ENCODE peak calls at places on chromosomes 13 and 19, in seven cellular contexts. S is neuronal stem cell, Y is H9, V is IMR-90, G is mesenchymal stem cell, X is trophoblast cell, P is H1. A is an unnamed sample.

GRCh38 chr13:35927554-35927953 is 203.6 kb downstream of the DCLK1 start:
- DNase-seq in S (no peak), Y (no peak), V (peak), G (peak), X (peak), P (no peak), A (peak)

GRCh38 chr13:112766336-112766735 is 76.5 kb downstream of the ATP11A start:
- DNase-seq in S (no peak), Y (no peak), V (no peak), G (no peak), X (no peak), P (no peak), A (no peak)

GRCh38 chr13:40102854-40103253 is 447.4 kb downstream of the COG6 start:
- DNase-seq in S (no peak), Y (no peak), V (peak), G (peak), X (no peak), P (no peak), A (no peak)

GRCh38 chr13:33164331-33164730 is 121.2 kb downstream of the STARD13 start:
- DNase-seq in S (no peak), Y (no peak), V (no peak), G (peak), X (no peak), P (no peak), A (no peak)

GRCh38 chr13:101123028-101123427 is 293.3 kb downstream of the NALCN start:
- DNase-seq in S (no peak), Y (no peak), V (no peak), G (no peak), X (no peak), P (no peak), A (no peak)

GRCh38 chr13:74000906-74001305 is 133.3 kb downstream of the KLF12 start:
- DNase-seq in S (no peak), Y (no peak), V (no peak), G (no peak), X (no peak), P (no peak), A (no peak)

GRCh38 chr19:48290341-48290922 is 20.6 kb downstream of the ZNF114 start:
- DNase-seq in S (peak), Y (peak), V (peak), G (peak), X (peak), P (peak), A (peak)

GRCh38 chr13:62040078-62040477 is 624.4 kb upstream of the PCDH20 start:
- DNase-seq in S (no peak), Y (no peak), V (no peak), G (no peak), X (no peak), P (no peak), A (no peak)

GRCh38 chr13:31046711-31047279 is 114.3 kb downstream of the TEX26 start:
- DNase-seq in S (no peak), Y (no peak), V (peak), G (peak), X (no peak), P (no peak), A (peak)

GRCh38 chr13:74288361-74288911 is 154.2 kb upstream of the KLF12 start:
- DNase-seq in S (peak), Y (peak), V (no peak), G (no peak), X (no peak), P (peak), A (peak)

GRCh38 chr13:106609116-106609515 is 41.2 kb upstream of the ARGLU1 start:
- DNase-seq in S (no peak), Y (no peak), V (no peak), G (no peak), X (no peak), P (no peak), A (no peak)

GRCh38 chr13:59837101-59837500 is 326.6 kb downstream of the DIAPH3 start:
- DNase-seq in S (no peak), Y (no peak), V (no peak), G (no peak), X (no peak), P (no peak), A (no peak)

GRCh38 chr13:31090921-31091624 is 70.6 kb downstream of the HSPH1 start:
- DNase-seq in S (no peak), Y (no peak), V (peak), G (no peak), X (no peak), P (no peak), A (no peak)

GRCh38 chr13:41398494-41399190 is 58.7 kb upstream of the RGCC start:
- DNase-seq in S (no peak), Y (no peak), V (no peak), G (no peak), X (no peak), P (no peak), A (no peak)

GRCh38 chr13:98348476-98348875 is 171.4 kb upstream of the RNF113B start:
- DNase-seq in S (no peak), Y (no peak), V (no peak), G (no peak), X (no peak), P (no peak), A (no peak)

GRCh38 chr19:1882089-1882785 is 3.1 kb downstream of the ABHD17A start:
- DNase-seq in S (no peak), Y (peak), V (no peak), G (no peak), X (no peak), P (no peak), A (no peak)

GRCh38 chr19:44111910-44112463 is 1.2 kb upstream of the ZNF225 start:
- DNase-seq in S (peak), Y (peak), V (peak), G (peak), X (no peak), P (peak), A (peak)

GRCh38 chr19:16945762-16946465 is 57.1 kb downstream of the F2RL3 start:
- DNase-seq in S (no peak), Y (no peak), V (no peak), G (no peak), X (no peak), P (no peak), A (no peak)

GRCh38 chr13:110874508-110874960 is 40.3 kb downstream of the ANKRD10 start:
- DNase-seq in S (peak), Y (peak), V (peak), G (peak), X (peak), P (peak), A (peak)

GRCh38 chr19:4889034-4889825 is 13.5 kb downstream of the ARRDC5 start:
- DNase-seq in S (no peak), Y (no peak), V (peak), G (no peak), X (no peak), P (no peak), A (no peak)

GRCh38 chr13:100347941-100348340 is 240.6 kb downstream of the GGACT start:
- DNase-seq in S (no peak), Y (no peak), V (no peak), G (no peak), X (no peak), P (no peak), A (no peak)

GRCh38 chr13:24251525-24251924 is 57.9 kb upstream of the C1QTNF9 start:
- DNase-seq in S (no peak), Y (no peak), V (no peak), G (no peak), X (no peak), P (no peak), A (no peak)

GRCh38 chr19:51637362-51637978 is 7.3 kb upstream of the SIGLEC5 start:
- DNase-seq in S (no peak), Y (no peak), V (no peak), G (peak), X (no peak), P (no peak), A (peak)

GRCh38 chr19:43624933-43625332 is 5.5 kb upstream of the ZNF428 start:
- DNase-seq in S (no peak), Y (peak), V (peak), G (peak), X (peak), P (peak), A (peak)

GRCh38 chr19:17625980-17626379 is 62.2 kb downstream of the UNC13A start:
- DNase-seq in S (no peak), Y (no peak), V (no peak), G (no peak), X (no peak), P (no peak), A (no peak)

GRCh38 chr19:48123907-48124675 is 13.5 kb upstream of the PLA2G4C start:
- DNase-seq in S (peak), Y (no peak), V (peak), G (no peak), X (no peak), P (no peak), A (no peak)

GRCh38 chr19:17184381-17184841 is 30.7 kb upstream of the USE1 start:
- DNase-seq in S (no peak), Y (no peak), V (peak), G (peak), X (no peak), P (no peak), A (no peak)

GRCh38 chr13:35672611-35673010 is 196.1 kb upstream of the MAB21L1 start:
- DNase-seq in S (no peak), Y (no peak), V (peak), G (no peak), X (no peak), P (no peak), A (no peak)

GRCh38 chr19:35040826-35041547 is 534 bp upstream of the HPN start:
- DNase-seq in S (no peak), Y (peak), V (no peak), G (peak), X (no peak), P (peak), A (peak)

GRCh38 chr13:100306444-100306999 is 217.6 kb downstream of the PCCA start:
- DNase-seq in S (no peak), Y (no peak), V (no peak), G (no peak), X (no peak), P (no peak), A (no peak)

GRCh38 chr19:2977001-2977685 is at the start of gene TLE6:
- DNase-seq in S (peak), Y (peak), V (peak), G (peak), X (peak), P (peak), A (peak)

GRCh38 chr19:2981898-2982297 is 4.5 kb downstream of the TLE6 start:
- DNase-seq in S (no peak), Y (no peak), V (no peak), G (no peak), X (no peak), P (no peak), A (no peak)

GRCh38 chr19:2977686-2978466 is 512 bp downstream of the TLE6 start:
- DNase-seq in S (no peak), Y (no peak), V (no peak), G (peak), X (no peak), P (no peak), A (no peak)

GRCh38 chr19:2976609-2977000 is 759 bp upstream of the TLE6 start:
- DNase-seq in S (no peak), Y (peak), V (no peak), G (peak), X (peak), P (no peak), A (peak)

GRCh38 chr19:2978467-2978767 is 1.1 kb downstream of the TLE6 start:
- DNase-seq in S (no peak), Y (no peak), V (no peak), G (no peak), X (no peak), P (no peak), A (no peak)
- H3K23ac ChIP-seq in S (no peak), Y (no peak), V (no peak), G (no peak), X (no peak), P (no peak), A (no peak)

DNA sequence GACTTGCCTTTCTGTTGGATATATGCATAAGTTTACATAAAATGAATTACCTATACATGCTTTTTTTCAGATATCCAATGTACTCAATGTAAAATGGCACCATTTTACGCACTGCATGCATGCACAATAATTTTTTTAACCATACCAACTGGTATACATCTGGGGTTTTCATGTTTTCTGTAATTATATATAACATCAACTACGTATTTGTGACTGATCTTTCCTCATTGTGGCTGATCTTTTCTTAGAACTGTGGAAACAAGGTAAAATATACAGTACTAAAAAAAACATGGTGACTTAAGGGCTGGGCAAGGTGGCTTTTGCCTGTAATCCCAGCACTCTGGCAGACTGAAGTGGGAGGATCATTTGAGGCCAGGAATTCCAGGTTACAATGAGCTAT is 18.5 kb downstream of the PSPC1 start:
- DNase-seq in S (no peak), Y (no peak), V (no peak), G (no peak), X (no peak), P (no peak), A (no peak)
- H3K23ac ChIP-seq in S (no peak), Y (no peak), V (no peak), G (no peak), X (no peak), P (no peak), A (no peak)

GRCh38 chr19:45253396-45254027 is 2.4 kb downstream of the MARK4 start:
- DNase-seq in S (no peak), Y (no peak), V (peak), G (no peak), X (no peak), P (no peak), A (peak)
- H3K23ac ChIP-seq in S (peak), Y (no peak), V (no peak), G (no peak), X (no peak), P (no peak), A (no peak)

GRCh38 chr13:91232716-91233115 is 114.8 kb upstream of the MIR17HG start:
- DNase-seq in S (no peak), Y (no peak), V (no peak), G (no peak), X (no peak), P (no peak), A (peak)
- H3K23ac ChIP-seq in S (no peak), Y (no peak), V (no peak), G (no peak), X (no peak), P (no peak), A (no peak)

GRCh38 chr19:7533281-7533819 is 2.2 kb upstream of the PNPLA6 start:
- DNase-seq in S (no peak), Y (peak), V (peak), G (peak), X (peak), P (peak), A (peak)
- H3K23ac ChIP-seq in S (no peak), Y (no peak), V (peak), G (no peak), X (no peak), P (no peak), A (peak)

DNA sequence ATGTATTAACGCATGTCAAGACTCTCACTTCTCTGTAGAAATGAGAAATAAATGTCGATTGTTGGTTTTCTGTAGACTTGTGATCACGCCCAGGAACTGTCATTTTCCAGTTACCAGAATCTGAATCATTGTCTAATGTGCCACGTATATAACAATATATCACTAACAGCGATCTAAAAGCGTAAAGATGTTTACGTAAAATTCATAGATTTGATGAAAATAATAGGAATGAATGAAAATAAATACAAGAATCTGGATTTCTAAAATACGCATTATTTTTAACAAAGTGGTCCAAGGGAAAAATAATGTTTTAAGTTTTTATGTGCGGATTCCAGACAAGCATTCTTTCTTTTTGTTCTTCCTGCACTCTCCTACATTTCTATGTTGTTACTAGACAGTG is 13.9 kb downstream of the CDX2 start:
- DNase-seq in S (no peak), Y (no peak), V (no peak), G (no peak), X (no peak), P (no peak), A (no peak)
- H3K23ac ChIP-seq in S (no peak), Y (no peak), V (no peak), G (no peak), X (no peak), P (no peak), A (no peak)

GRCh38 chr13:75935805-75936204 is 299.7 kb downstream of the LMO7 start:
- DNase-seq in S (no peak), Y (peak), V (no peak), G (no peak), X (no peak), P (no peak), A (peak)

GRCh38 chr13:75931116-75931515 is 295.0 kb downstream of the LMO7 start:
- DNase-seq in S (no peak), Y (no peak), V (peak), G (peak), X (no peak), P (no peak), A (no peak)

GRCh38 chr13:75936791-75937190 is 300.7 kb downstream of the LMO7 start:
- DNase-seq in S (no peak), Y (no peak), V (no peak), G (no peak), X (no peak), P (no peak), A (no peak)

GRCh38 chr13:75938811-75939525 is 302.8 kb downstream of the LMO7 start:
- DNase-seq in S (no peak), Y (no peak), V (peak), G (no peak), X (no peak), P (no peak), A (no peak)

DNA sequence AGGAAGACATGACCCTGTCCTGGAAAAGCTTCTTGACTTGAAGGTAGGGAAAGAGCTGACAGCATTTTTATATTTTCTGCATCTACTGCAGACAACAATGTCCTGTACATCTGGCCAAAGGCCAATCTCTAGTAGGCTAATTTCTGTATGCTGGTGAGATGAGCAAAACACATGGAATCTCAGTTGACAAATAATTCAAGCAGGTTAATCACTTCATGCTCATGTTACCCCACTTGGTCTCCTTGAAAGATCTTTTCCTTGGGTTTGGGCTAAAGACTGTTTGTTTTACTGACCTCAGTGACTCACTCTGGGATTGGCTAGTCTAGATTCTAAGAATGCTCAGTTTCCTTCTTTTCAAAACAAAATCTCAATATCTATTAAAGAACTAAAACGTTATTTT is 298.8 kb downstream of the LMO7 start:
- DNase-seq in S (no peak), Y (no peak), V (peak), G (peak), X (no peak), P (no peak), A (no peak)
- H3K23ac ChIP-seq in S (no peak), Y (no peak), V (no peak), G (no peak), X (no peak), P (no peak), A (no peak)

GRCh38 chr19:30742539-30742938 is 370.4 kb downstream of the ZNF536 start:
- DNase-seq in S (no peak), Y (no peak), V (no peak), G (no peak), X (no peak), P (no peak), A (no peak)
- H3K23ac ChIP-seq in S (no peak), Y (no peak), V (no peak), G (no peak), X (no peak), P (no peak), A (no peak)

GRCh38 chr19:46786236-46787039 is 2.0 kb downstream of the SLC1A5 start:
- DNase-seq in S (peak), Y (no peak), V (peak), G (peak), X (peak), P (peak), A (peak)

GRCh38 chr19:46788968-46789338 is 559 bp upstream of the SLC1A5 start:
- DNase-seq in S (no peak), Y (no peak), V (no peak), G (no peak), X (no peak), P (no peak), A (no peak)

GRCh38 chr19:46787040-46787330 is 1.4 kb downstream of the SLC1A5 start:
- DNase-seq in S (no peak), Y (no peak), V (no peak), G (no peak), X (no peak), P (no peak), A (no peak)

GRCh38 chr19:46788101-46788967 is at the start of gene SLC1A5:
- DNase-seq in S (peak), Y (peak), V (peak), G (peak), X (peak), P (peak), A (peak)

DNA sequence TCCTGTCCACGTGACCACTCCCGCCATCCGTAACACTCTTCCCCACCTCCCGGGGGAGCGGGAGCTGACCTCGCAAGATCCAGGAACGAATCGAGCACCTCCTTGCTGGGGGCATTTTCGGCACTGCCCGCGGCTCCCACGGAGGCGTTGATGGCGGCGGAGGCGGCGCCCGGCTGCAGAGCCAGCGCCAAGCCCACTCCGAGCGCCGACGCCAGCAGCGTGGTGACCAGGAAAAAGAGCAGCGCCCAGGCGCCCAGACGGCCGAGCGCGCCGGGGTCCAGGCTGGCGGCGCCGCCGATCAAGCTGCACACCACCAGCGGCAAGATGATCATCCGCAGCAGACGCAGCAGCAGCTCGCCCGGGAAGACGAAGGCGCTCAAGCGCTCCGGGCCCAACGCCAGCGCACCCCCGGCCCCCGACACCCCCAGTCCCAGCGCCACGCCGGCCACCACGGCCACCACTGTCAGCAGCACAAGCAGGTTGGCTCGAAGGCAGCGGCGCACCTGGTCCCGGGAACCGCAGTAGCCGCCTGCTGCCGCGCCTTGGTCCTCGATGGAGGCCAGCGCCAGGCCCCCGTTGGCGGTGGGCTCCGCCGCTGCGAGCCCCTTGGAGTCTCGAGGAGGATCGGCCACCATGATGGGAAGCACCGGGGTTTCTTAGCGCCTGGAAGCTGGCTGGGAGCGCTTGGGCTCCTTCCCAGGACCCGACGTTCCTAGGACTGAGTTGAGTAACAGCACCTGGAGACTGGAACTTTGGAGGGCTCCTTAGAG is 878 bp downstream of the SLC1A5 start:
- DNase-seq in S (peak), Y (peak), V (peak), G (peak), X (peak), P (peak), A (peak)
- H3K23ac ChIP-seq in S (peak), Y (no peak), V (peak), G (peak), X (no peak), P (no peak), A (peak)

GRCh38 chr13:53068841-53069520 is 40.4 kb downstream of the OLFM4 start:
- DNase-seq in S (no peak), Y (no peak), V (no peak), G (no peak), X (no peak), P (no peak), A (peak)
- H3K23ac ChIP-seq in S (no peak), Y (no peak), V (no peak), G (no peak), X (no peak), P (no peak), A (no peak)